ENCODE peak calls at places on chromosomes 12 and 14, in four cellular contexts. W, S, Y and K are unnamed samples.
A peak's percentile ranks its signal among the peaks of the same experiment; 100 is the strongest.

GRCh38 chr14:35571598-35571997 is 37.6 kb downstream of the INSM2 start:
- ATAC-seq in W (no peak), S (no peak), Y (no peak), K (no peak)

GRCh38 chr12:131682511-131682895 is 28.4 kb upstream of the SFSWAP start:
- ATAC-seq in W (peak; percentile 28), S (no peak), Y (no peak), K (no peak)

GRCh38 chr12:123761841-123762714 is at the start of gene DNAH10:
- ATAC-seq in W (peak; percentile 88), S (no peak), Y (peak; percentile 59), K (peak; percentile 70)

GRCh38 chr14:65027127-65027799 is 40.6 kb downstream of the FNTB start:
- ATAC-seq in W (no peak), S (no peak), Y (no peak), K (peak; percentile 88)

GRCh38 chr14:59321184-59321952 is 132.9 kb downstream of the DAAM1 start:
- ATAC-seq in W (no peak), S (peak; percentile 77), Y (peak; percentile 38), K (peak; percentile 96)

GRCh38 chr14:69827560-69827959 is 30.5 kb upstream of the SLC10A1 start:
- ATAC-seq in W (no peak), S (no peak), Y (no peak), K (peak; percentile 92)

GRCh38 chr14:68362841-68363240 is 430.0 kb downstream of the ZFP36L1 start:
- ATAC-seq in W (peak; percentile 60), S (no peak), Y (no peak), K (no peak)

GRCh38 chr14:58865520-58866281 is 227.9 kb downstream of the DACT1 start:
- ATAC-seq in W (no peak), S (peak; percentile 57), Y (no peak), K (no peak)

GRCh38 chr14:59189281-59189821 is 884 bp downstream of the DAAM1 start:
- ATAC-seq in W (peak; percentile 15), S (peak; percentile 2), Y (no peak), K (peak; percentile 16)

GRCh38 chr12:53295891-53296219 is 513 bp downstream of the PFDN5 start:
- ATAC-seq in W (no peak), S (no peak), Y (no peak), K (no peak)

GRCh38 chr14:45807187-45807586 is 554.2 kb upstream of the MIS18BP1 start:
- ATAC-seq in W (no peak), S (no peak), Y (no peak), K (no peak)

GRCh38 chr12:12582895-12583303 is 20.2 kb upstream of the DUSP16 start:
- ATAC-seq in W (peak; percentile 95), S (no peak), Y (no peak), K (peak; percentile 68)

GRCh38 chr12:120939523-120939922 is 35.4 kb upstream of the SPPL3 start:
- ATAC-seq in W (no peak), S (peak; percentile 71), Y (no peak), K (no peak)

GRCh38 chr14:67373347-67373746 is 13.2 kb downstream of the EIF2S1 start:
- ATAC-seq in W (peak; percentile 57), S (no peak), Y (no peak), K (no peak)

GRCh38 chr12:67988600-67988999 is 647 bp upstream of the IFNG-AS1 start:
- ATAC-seq in W (peak; percentile 71), S (no peak), Y (no peak), K (no peak)

GRCh38 chr12:117330441-117331113 is 30.8 kb downstream of the NOS1 start:
- ATAC-seq in W (no peak), S (no peak), Y (no peak), K (no peak)

GRCh38 chr12:50840809-50841487 is 1.8 kb upstream of the TMPRSS12 start:
- ATAC-seq in W (no peak), S (no peak), Y (no peak), K (no peak)

GRCh38 chr12:70252832-70253231 is 9.6 kb downstream of the CNOT2 start:
- ATAC-seq in W (no peak), S (no peak), Y (no peak), K (no peak)

GRCh38 chr14:101065246-101065645 is 161.7 kb upstream of the RTL1 start:
- ATAC-seq in W (no peak), S (no peak), Y (no peak), K (no peak)

GRCh38 chr12:42143401-42144173 is 1.1 kb downstream of the GXYLT1 start:
- ATAC-seq in W (no peak), S (no peak), Y (no peak), K (no peak)

GRCh38 chr12:49961111-49961922 is at the start of gene AQP5:
- ATAC-seq in W (peak; percentile 21), S (peak; percentile 10), Y (peak; percentile 34), K (no peak)

GRCh38 chr14:77307099-77307496 is 13.6 kb downstream of the POMT2 start:
- ATAC-seq in W (peak; percentile 63), S (peak; percentile 43), Y (no peak), K (no peak)

GRCh38 chr12:115871714-115872113 is 405.8 kb downstream of the MED13L start:
- ATAC-seq in W (peak; percentile 61), S (no peak), Y (no peak), K (peak; percentile 50)

GRCh38 chr14:80768646-80769045 is 172.9 kb downstream of the CEP128 start:
- ATAC-seq in W (no peak), S (no peak), Y (no peak), K (peak; percentile 46)

GRCh38 chr12:88558341-88558867 is 21.9 kb downstream of the KITLG start:
- ATAC-seq in W (no peak), S (no peak), Y (no peak), K (no peak)

GRCh38 chr12:62763827-62764226 is 171.1 kb downstream of the PPM1H start:
- ATAC-seq in W (no peak), S (no peak), Y (no peak), K (no peak)

GRCh38 chr14:24058951-24059475 is 7.2 kb downstream of the CARMIL3 start:
- ATAC-seq in W (no peak), S (no peak), Y (no peak), K (no peak)